ENCODE peak calls at places on chromosomes 5 and 9, in five cellular contexts. W, V, R, H and J are unnamed samples.

GRCh38 chr5:60280943-60281342 is 387.4 kb upstream of the PDE4D start:
- DNase-seq in H (no peak), V (no peak), W (no peak), R (no peak), J (no peak)

GRCh38 chr5:600551-601541 is 11.3 kb upstream of the CEP72 start:
- DNase-seq in H (no peak), R (no peak), W (no peak), V (no peak), J (no peak)

GRCh38 chr9:97744710-97745708 is 47.9 kb upstream of the XPA start:
- DNase-seq in R (no peak), H (no peak), W (no peak), V (peak; percentile 18), J (no peak)

GRCh38 chr9:98022447-98022846 is 34.1 kb upstream of the NANS start:
- DNase-seq in R (no peak), V (no peak), H (no peak), W (no peak), J (no peak)

GRCh38 chr9:89802809-89803355 is 198.1 kb downstream of the GADD45G start:
- DNase-seq in V (no peak), W (peak; percentile 31), H (peak; percentile 3), R (no peak), J (no peak)

GRCh38 chr9:95211028-95211427 is 106.5 kb downstream of the FANCC start:
- DNase-seq in R (peak; percentile 36), W (no peak), H (no peak), V (no peak), J (no peak)

GRCh38 chr5:147628054-147628895 is 118.4 kb upstream of the DPYSL3 start:
- DNase-seq in H (peak; percentile 64), V (peak; percentile 98), R (peak; percentile 78), W (no peak), J (peak; percentile 6)

GRCh38 chr9:7938092-7938491 is 138.5 kb upstream of the DMAC1 start:
- DNase-seq in V (no peak), W (no peak), H (no peak), R (no peak), J (no peak)

GRCh38 chr5:6225121-6225607 is 153.2 kb downstream of the MED10 start:
- DNase-seq in W (no peak), R (no peak), H (no peak), V (no peak), J (no peak)

DNA sequence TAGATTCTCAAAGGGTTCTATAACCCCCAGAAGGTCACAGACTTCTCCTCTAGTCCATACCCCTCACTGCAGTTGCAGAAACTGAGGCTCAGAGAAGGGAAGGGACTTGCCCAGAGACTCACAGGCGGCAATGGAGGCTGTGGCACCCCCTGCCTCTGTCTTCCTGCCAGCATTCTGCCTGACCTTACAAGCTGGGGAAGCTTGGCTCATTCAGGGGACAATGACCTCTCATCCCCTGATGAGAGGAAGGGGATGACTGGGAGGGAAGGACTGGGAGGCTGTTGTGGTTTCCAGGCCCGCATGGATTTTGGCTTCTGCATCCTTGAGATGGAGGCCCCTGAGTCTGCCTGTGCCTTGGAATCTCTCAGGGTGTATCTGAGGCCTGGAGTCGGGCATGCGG is 897 bp downstream of the NDST1 start:
- DNase-seq in H (no peak), V (no peak), R (no peak), W (no peak), J (no peak)
- H3K27ac ChIP-seq in H (no peak overlapping the region), V (no peak overlapping the region), R (peak overlapping the region; percentile 60), W (peak overlapping the region; percentile 86), J (peak overlapping the region; percentile 72)

DNA sequence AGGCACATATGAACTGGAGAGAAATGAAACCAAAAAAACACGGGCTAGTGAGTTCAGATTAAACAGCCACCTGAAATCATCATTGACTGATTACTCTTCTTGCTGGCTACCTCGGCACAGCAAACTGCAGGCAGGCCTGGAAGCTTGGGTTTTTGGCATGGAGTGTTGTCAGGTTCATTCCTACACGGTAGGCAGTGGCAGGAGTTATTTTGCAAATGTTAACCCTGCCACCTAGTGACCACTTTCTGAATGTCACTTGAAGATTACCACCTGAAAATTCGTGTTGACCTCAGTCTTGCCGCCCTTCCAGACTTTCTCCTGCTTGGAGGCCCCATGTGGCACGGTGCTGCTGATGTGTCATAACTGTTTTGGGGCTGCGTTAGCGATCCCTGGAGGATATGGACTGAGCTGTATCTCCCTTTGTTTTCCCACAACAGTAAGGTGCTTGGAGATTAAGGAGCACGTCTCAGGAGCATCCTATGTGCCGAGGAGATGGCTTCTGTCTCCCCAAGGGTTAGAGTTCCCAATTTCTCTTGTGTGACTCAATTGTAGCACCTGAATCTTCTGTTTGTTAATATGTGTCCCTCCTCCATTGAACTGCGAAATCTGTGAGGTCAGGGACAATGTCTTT is 12.7 kb upstream of the CD180 start:
- DNase-seq in H (peak; percentile 69), W (no peak), R (peak; percentile 75), V (peak; percentile 80), J (peak; percentile 44)
- H3K27ac ChIP-seq in H (no peak overlapping the region), W (no peak overlapping the region), R (no peak overlapping the region), V (no peak overlapping the region), J (peak overlapping the region; percentile 92)

GRCh38 chr5:87756951-87757350 is 344.2 kb upstream of the CCNH start:
- DNase-seq in R (no peak), V (no peak), H (no peak), W (no peak), J (no peak)
- H3K27ac ChIP-seq in R (no peak overlapping the region), V (no peak overlapping the region), H (no peak overlapping the region), W (no peak overlapping the region), J (no peak overlapping the region)

GRCh38 chr5:73692166-73692640 is 66.2 kb downstream of the ARHGEF28 start:
- DNase-seq in R (no peak), W (no peak), V (peak; percentile 7), H (no peak), J (peak; percentile 31)
- H3K27ac ChIP-seq in R (no peak overlapping the region), W (no peak overlapping the region), V (no peak overlapping the region), H (no peak overlapping the region), J (peak overlapping the region; percentile 52)

GRCh38 chr5:32265902-32266301 is 46.8 kb downstream of the MTMR12 start:
- DNase-seq in H (no peak), W (no peak), V (no peak), R (no peak), J (no peak)

GRCh38 chr5:32261198-32261597 is 51.5 kb downstream of the MTMR12 start:
- DNase-seq in H (no peak), W (no peak), R (no peak), V (no peak), J (no peak)

GRCh38 chr5:32259033-32259432 is 53.7 kb downstream of the MTMR12 start:
- DNase-seq in R (no peak), W (no peak), H (no peak), V (no peak), J (no peak)

GRCh38 chr5:32264954-32265572 is 47.7 kb downstream of the MTMR12 start:
- DNase-seq in R (no peak), V (no peak), W (no peak), H (no peak), J (no peak)

DNA sequence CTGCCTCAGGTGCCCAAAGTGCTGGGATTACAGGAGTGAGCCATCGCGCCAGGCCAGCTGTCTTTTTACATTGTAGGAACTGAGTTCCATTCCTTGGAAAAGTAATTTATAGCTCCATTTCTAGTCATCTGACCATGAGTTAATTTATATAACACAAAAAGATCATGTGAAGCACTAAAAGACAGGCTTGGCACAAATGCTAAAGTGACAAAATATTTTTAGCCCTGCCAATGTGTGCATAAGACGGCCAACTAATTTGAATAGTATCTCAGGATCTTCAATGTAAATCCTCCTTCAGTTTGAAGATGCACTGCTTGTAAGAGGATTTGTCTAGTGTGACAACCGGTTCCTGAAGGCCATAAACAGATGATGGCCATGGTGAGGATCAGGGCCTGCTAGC is 49.1 kb downstream of the MTMR12 start:
- DNase-seq in V (no peak), W (no peak), R (no peak), H (no peak), J (no peak)
- H3K27ac ChIP-seq in V (no peak overlapping the region), W (no peak overlapping the region), R (no peak overlapping the region), H (no peak overlapping the region), J (no peak overlapping the region)

GRCh38 chr9:137231313-137232039 is 775 bp downstream of the SLC34A3 start:
- DNase-seq in W (no peak), H (no peak), R (no peak), V (no peak), J (no peak)
- H3K27ac ChIP-seq in W (no peak overlapping the region), H (no peak overlapping the region), R (no peak overlapping the region), V (no peak overlapping the region), J (no peak overlapping the region)